ENCODE peak calls at places on chromosome 4, in five cellular contexts. G is GM12865; M is tibial artery; Q is CD8-positive, alpha-beta memory T cell; T is HFF-Myc. N is an unnamed sample.
A peak's percentile ranks its signal among the peaks of the same experiment; 100 is the strongest.

GRCh38 chr4:76856183-76856969 is 41.6 kb downstream of the SOWAHB start:
- DNase-seq in G (no peak), M (no peak), Q (no peak), T (peak; percentile 29), N (no peak)

GRCh38 chr4:23877758-23878229 is 12.1 kb downstream of the PPARGC1A start:
- DNase-seq in G (no peak), M (no peak), Q (no peak), T (peak; percentile 2), N (no peak)

GRCh38 chr4:13765535-13765934 is 138.0 kb upstream of the BOD1L1 start:
- DNase-seq in G (no peak), M (no peak), Q (no peak), T (no peak), N (no peak)

GRCh38 chr4:5979981-5980380 is 38.2 kb downstream of the C4orf50 start:
- DNase-seq in G (no peak), M (peak; percentile 33), Q (no peak), T (no peak), N (no peak)

GRCh38 chr4:95761441-95761840 is 78.5 kb upstream of the PDHA2 start:
- DNase-seq in G (no peak), M (no peak), Q (no peak), T (no peak), N (no peak)

GRCh38 chr4:157221895-157222763 is 1.6 kb downstream of the GRIA2 start:
- DNase-seq in G (no peak), M (peak; percentile 68), Q (no peak), T (no peak), N (no peak)

GRCh38 chr4:31045724-31046318 is 325.7 kb downstream of the PCDH7 start:
- DNase-seq in G (peak; percentile 4), M (no peak), Q (no peak), T (no peak), N (no peak)

GRCh38 chr4:6658204-6658585 is 17.7 kb downstream of the MRFAP1 start:
- DNase-seq in G (no peak), M (no peak), Q (no peak), T (no peak), N (no peak)

GRCh38 chr4:2486981-2487380 is 18.1 kb downstream of the RNF4 start:
- DNase-seq in G (no peak), M (no peak), Q (no peak), T (no peak), N (no peak)

GRCh38 chr4:77022581-77023133 is 53.1 kb downstream of the CCNI start:
- DNase-seq in G (no peak), M (no peak), Q (no peak), T (no peak), N (no peak)

GRCh38 chr4:62495039-62495438 is 1294.9 kb downstream of the ADGRL3 start:
- DNase-seq in G (no peak), M (no peak), Q (no peak), T (no peak), N (no peak)

GRCh38 chr4:159764343-159764952 is 661.6 kb downstream of the RAPGEF2 start:
- DNase-seq in G (peak; percentile 50), M (no peak), Q (no peak), T (peak; percentile 10), N (peak; percentile 14)

GRCh38 chr4:37008199-37008598 is 236.3 kb upstream of the NWD2 start:
- DNase-seq in G (no peak), M (no peak), Q (no peak), T (no peak), N (no peak)

GRCh38 chr4:2714071-2714770 is 41.9 kb downstream of the TNIP2 start:
- DNase-seq in G (no peak), M (peak; percentile 51), Q (no peak), T (no peak), N (peak; percentile 79)

GRCh38 chr4:163808091-163808490 is 313.6 kb downstream of the TMA16 start:
- DNase-seq in G (no peak), M (no peak), Q (no peak), T (no peak), N (no peak)

GRCh38 chr4:76688737-76689078 is 209.2 kb downstream of the SOWAHB start:
- DNase-seq in G (peak; percentile 42), M (no peak), Q (no peak), T (no peak), N (no peak)

GRCh38 chr4:122508083-122508482 is 51.6 kb upstream of the IL2 start:
- DNase-seq in G (peak; percentile 12), M (no peak), Q (no peak), T (no peak), N (no peak)

DNA sequence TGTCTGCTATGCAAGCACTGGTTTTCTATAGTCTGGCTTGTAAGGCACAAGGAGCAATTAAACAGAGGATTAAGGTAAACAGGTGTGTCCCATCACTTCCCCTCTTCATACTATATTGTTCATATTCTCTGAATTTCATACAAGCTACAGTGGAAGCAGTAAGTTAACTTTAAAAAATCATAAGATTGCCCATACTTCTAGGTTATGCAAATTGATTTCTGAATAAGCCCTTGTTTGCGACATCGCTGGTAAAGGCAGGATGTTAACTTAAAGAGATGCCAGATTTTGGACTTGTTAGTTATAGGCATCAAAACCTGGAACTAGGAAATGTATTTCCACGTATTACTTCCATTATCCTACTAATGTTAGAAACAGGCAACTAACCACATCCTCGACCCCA is 1.0 kb upstream of the TMEM131L start:
- DNase-seq in G (no peak), M (no peak), Q (no peak), T (no peak), N (no peak)
- H3K4me3 ChIP-seq in G (peak overlapping the region; percentile 59), M (peak overlapping the region; percentile 99), Q (peak overlapping the region; percentile 75), T (peak overlapping the region; percentile 89), N (peak overlapping the region; percentile 70)

GRCh38 chr4:90950385-90950841 is 823.2 kb downstream of the CCSER1 start:
- DNase-seq in G (no peak), M (no peak), Q (no peak), T (no peak), N (no peak)
- H3K4me3 ChIP-seq in G (no peak overlapping the region), M (no peak overlapping the region), Q (no peak overlapping the region), T (no peak overlapping the region), N (no peak overlapping the region)

DNA sequence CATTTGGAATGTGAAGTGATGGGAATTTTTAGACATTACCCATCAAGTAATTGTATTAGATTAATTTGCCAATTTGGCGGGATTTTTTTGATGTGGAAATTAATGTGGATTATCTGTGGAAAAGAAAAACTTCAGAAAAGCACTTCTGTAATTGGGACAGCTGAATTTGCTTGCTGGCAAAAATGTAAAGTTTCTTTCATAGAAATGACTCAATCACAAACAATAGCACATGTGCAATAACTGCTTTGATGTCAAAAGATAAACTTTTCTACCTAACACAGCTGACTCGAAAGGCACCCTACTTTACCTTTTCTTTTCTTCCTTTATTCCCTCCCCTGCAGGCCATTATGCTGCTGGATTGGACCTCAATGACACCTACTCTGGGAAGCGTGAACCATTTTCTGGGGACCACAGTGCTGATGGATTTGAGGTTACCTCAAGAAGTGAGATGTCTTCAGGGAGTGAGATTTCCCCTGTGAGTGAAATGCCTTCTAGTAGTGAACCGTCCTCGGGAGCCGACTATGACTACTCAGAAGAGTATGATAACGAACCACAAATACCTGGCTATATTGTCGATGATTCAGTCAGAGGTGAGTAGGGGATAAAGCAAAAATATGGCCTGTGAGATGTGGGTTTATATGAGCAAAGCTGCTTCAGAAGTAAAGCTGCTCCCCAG is 1.4 kb downstream of the AREG start:
- DNase-seq in G (no peak), M (no peak), Q (no peak), T (no peak), N (no peak)
- H3K4me3 ChIP-seq in G (no peak overlapping the region), M (no peak overlapping the region), Q (no peak overlapping the region), T (no peak overlapping the region), N (no peak overlapping the region)

GRCh38 chr4:153362184-153362583 is 17.7 kb downstream of the MND1 start:
- DNase-seq in G (no peak), M (no peak), Q (no peak), T (no peak), N (no peak)
- H3K4me3 ChIP-seq in G (no peak overlapping the region), M (no peak overlapping the region), Q (no peak overlapping the region), T (no peak overlapping the region), N (no peak overlapping the region)

GRCh38 chr4:119664168-119664907 is 35.7 kb upstream of the PDE5A start:
- DNase-seq in G (peak; percentile 6), M (no peak), Q (no peak), T (no peak), N (no peak)

GRCh38 chr4:119666653-119667091 is 38.1 kb upstream of the PDE5A start:
- DNase-seq in G (no peak), M (no peak), Q (no peak), T (no peak), N (no peak)

GRCh38 chr4:119665718-119666117 is 37.1 kb upstream of the PDE5A start:
- DNase-seq in G (no peak), M (no peak), Q (no peak), T (no peak), N (no peak)

GRCh38 chr4:119661231-119661630 is 32.6 kb upstream of the PDE5A start:
- DNase-seq in G (no peak), M (no peak), Q (no peak), T (no peak), N (no peak)

GRCh38 chr4:119663160-119663788 is 34.7 kb upstream of the PDE5A start:
- DNase-seq in G (no peak), M (no peak), Q (no peak), T (no peak), N (no peak)
- H3K4me3 ChIP-seq in G (peak overlapping the region; percentile 13), M (peak overlapping the region; percentile 29), Q (no peak overlapping the region), T (no peak overlapping the region), N (peak overlapping the region; percentile 29)

DNA sequence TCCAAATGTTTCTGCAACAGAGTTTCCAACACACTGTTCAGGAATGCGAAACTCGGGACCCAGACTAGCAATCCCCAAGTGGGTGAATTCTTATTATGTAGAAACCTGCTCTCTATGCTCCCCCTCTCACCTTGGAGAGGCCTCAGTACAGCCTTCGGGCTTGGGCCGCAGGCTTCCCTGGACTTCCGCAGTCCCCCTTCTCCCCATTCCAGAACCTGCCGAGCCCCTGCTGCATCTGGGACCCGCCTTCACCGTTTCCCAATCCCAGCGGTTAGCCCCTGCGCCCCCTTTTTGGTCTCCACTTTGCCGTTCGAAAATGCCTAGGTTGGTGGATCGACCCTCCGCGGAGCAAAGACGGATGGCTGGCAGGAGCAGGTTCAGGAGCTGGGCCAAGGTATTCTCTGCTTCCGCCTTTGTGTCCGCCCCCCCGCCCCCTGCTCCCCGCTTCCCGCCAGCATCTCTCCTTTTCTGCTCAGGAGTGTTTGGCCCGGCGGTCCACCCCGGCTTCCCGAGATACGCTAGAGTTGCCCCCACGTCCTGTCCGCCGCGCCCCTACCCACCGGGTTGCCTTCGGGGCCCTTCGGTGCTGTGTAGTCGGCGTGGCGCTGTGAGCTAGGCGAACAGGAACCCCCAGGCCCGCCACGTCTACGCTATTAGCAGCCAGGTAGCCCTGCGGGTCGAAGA is 11.5 kb downstream of the HAND2 start:
- DNase-seq in G (no peak), M (peak; percentile 70), Q (no peak), T (no peak), N (no peak)
- H3K4me3 ChIP-seq in G (no peak overlapping the region), M (peak overlapping the region; percentile 40), Q (no peak overlapping the region), T (no peak overlapping the region), N (no peak overlapping the region)

DNA sequence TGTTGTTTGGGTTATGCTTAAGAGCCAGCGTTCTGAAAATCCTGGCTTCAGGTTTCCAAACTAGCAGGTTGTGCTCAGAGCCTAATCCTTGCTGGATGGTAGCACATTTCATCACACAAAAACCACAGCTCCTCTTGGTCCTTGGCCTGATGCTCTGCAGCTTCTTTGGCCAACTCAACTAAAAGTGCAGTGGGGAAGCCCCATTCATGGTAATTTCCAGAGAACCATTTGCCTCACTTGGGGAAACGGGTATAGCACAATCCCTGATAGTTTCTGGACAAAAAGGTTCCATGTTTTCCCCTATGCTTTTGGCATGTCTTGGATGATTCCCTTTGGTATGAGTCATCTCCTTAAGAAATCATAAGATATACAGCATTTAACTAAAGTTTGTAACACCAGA is 78.7 kb downstream of the SYNPO2 start:
- DNase-seq in G (peak; percentile 26), M (no peak), Q (no peak), T (no peak), N (no peak)
- H3K4me3 ChIP-seq in G (no peak overlapping the region), M (no peak overlapping the region), Q (no peak overlapping the region), T (no peak overlapping the region), N (no peak overlapping the region)

GRCh38 chr4:113468165-113469022 is 293.1 kb downstream of the CAMK2D start:
- DNase-seq in G (no peak), M (peak; percentile 94), Q (no peak), T (peak; percentile 97), N (no peak)
- H3K4me3 ChIP-seq in G (no peak overlapping the region), M (peak overlapping the region; percentile 17), Q (no peak overlapping the region), T (no peak overlapping the region), N (no peak overlapping the region)

N was measured in CD4-positive, CD25-positive, alpha-beta regulatory T cell.